ENCODE peak calls at places on chromosome 4, in ten cellular contexts. S, I, W, R, C, G, H, Y, N and E are unnamed samples.

GRCh38 chr4:472881-473574 is 25.9 kb downstream of the ZNF721 start:
- DNase-seq in N (no peak), G (no peak), S (peak), H (peak), R (peak), C (no peak), I (peak), W (no peak), Y (no peak), E (no peak)

GRCh38 chr4:118112647-118113046 is 78.4 kb downstream of the NDST3 start:
- DNase-seq in I (no peak), R (no peak), H (peak), C (no peak), N (no peak), Y (no peak), W (no peak), G (no peak), S (no peak), E (no peak)

GRCh38 chr4:110417151-110417550 is 58.8 kb upstream of the ENPEP start:
- DNase-seq in W (no peak), C (no peak), I (no peak), Y (no peak), G (no peak), S (no peak), R (no peak), N (no peak), H (no peak), E (no peak)

GRCh38 chr4:38178666-38178995 is 218.4 kb downstream of the PTTG2 start:
- DNase-seq in S (no peak), Y (no peak), I (no peak), R (no peak), G (no peak), H (no peak), C (no peak), N (no peak), W (no peak), E (no peak)

GRCh38 chr4:47061435-47061834 is 30.1 kb downstream of the GABRB1 start:
- DNase-seq in S (no peak), H (peak), Y (no peak), G (no peak), W (no peak), N (no peak), I (no peak), R (no peak), C (no peak), E (no peak)

GRCh38 chr4:122635205-122635604 is 14.3 kb upstream of the IL21 start:
- DNase-seq in Y (no peak), N (no peak), H (no peak), R (no peak), G (no peak), I (no peak), W (no peak), C (no peak), S (no peak), E (no peak)

GRCh38 chr4:157895205-157895604 is 277.6 kb downstream of the GASK1B start:
- DNase-seq in G (no peak), W (peak), R (no peak), C (no peak), Y (no peak), N (no peak), I (no peak), H (no peak), S (no peak), E (no peak)

GRCh38 chr4:46992338-46992737 is 1.0 kb downstream of the GABRA4 start:
- DNase-seq in H (no peak), Y (no peak), C (no peak), G (no peak), N (no peak), R (no peak), I (no peak), W (no peak), S (no peak), E (no peak)

GRCh38 chr4:107036602-107037151 is 564 bp upstream of the DKK2 start:
- DNase-seq in S (no peak), Y (no peak), H (no peak), N (peak), C (no peak), R (no peak), G (no peak), W (no peak), I (no peak), E (no peak)

GRCh38 chr4:6960154-6960553 is 50.5 kb downstream of the TBC1D14 start:
- DNase-seq in I (no peak), G (no peak), R (no peak), W (no peak), H (no peak), C (no peak), Y (no peak), N (no peak), S (no peak), E (no peak)

GRCh38 chr4:149845643-149846208 is 30.1 kb upstream of the IQCM start:
- DNase-seq in R (no peak), H (no peak), N (no peak), S (no peak), C (no peak), Y (peak), I (no peak), G (no peak), W (no peak), E (no peak)